ENCODE peak calls at places on chromosomes 3 and 15, in five cellular contexts. Y, J, W, D and L are unnamed samples.

GRCh38 chr3:15512173-15512572 is 9.3 kb downstream of the COLQ start:
- DNase-seq in Y (peak; percentile 70), J (peak; percentile 37), W (no peak), D (no peak), L (peak; percentile 76)

GRCh38 chr15:63896336-63897115 is 62.8 kb upstream of the HERC1 start:
- DNase-seq in Y (peak; percentile 41), J (peak; percentile 64), W (peak; percentile 61), D (peak; percentile 28), L (no peak)

GRCh38 chr15:85785887-85786777 is 8.6 kb downstream of the KLHL25 start:
- DNase-seq in Y (peak; percentile 49), J (peak; percentile 74), W (peak; percentile 81), D (no peak), L (peak; percentile 57)

GRCh38 chr3:197730200-197730599 is 6.5 kb downstream of the RUBCN start:
- DNase-seq in Y (no peak), J (peak; percentile 86), W (peak; percentile 73), D (no peak), L (no peak)

GRCh38 chr3:142734834-142735233 is 11.0 kb downstream of the TRPC1 start:
- DNase-seq in Y (no peak), J (no peak), W (no peak), D (no peak), L (no peak)

GRCh38 chr15:97909291-97909891 is 51.1 kb upstream of the ARRDC4 start:
- DNase-seq in Y (peak; percentile 86), J (peak; percentile 67), W (peak; percentile 59), D (peak; percentile 56), L (peak; percentile 58)

GRCh38 chr3:27349832-27350231 is 19.4 kb downstream of the NEK10 start:
- DNase-seq in Y (no peak), J (no peak), W (no peak), D (no peak), L (no peak)

GRCh38 chr3:149377408-149378111 is at the start of gene TM4SF1:
- DNase-seq in Y (no peak), J (peak; percentile 51), W (peak; percentile 82), D (no peak), L (peak; percentile 83)